ENCODE peak calls at places on chromosomes 11 and 22, in four cellular contexts. N is Right ventricle myocardium superior, A is thoracic aorta, R is T-cell. E is an unnamed sample.

GRCh38 chr11:69902337-69902736 is 83.1 kb upstream of the FGF3 start:
- DNase-seq in N (peak; percentile 13), A (no peak), R (no peak), E (no peak)

GRCh38 chr22:44396727-44397722 is 84.3 kb upstream of the SHISAL1 start:
- DNase-seq in N (no peak), A (no peak), R (no peak), E (no peak)

GRCh38 chr11:76615950-76616349 is 54.6 kb downstream of the LRRC32 start:
- DNase-seq in N (peak; percentile 81), A (peak; percentile 79), R (no peak), E (no peak)

GRCh38 chr11:43697679-43698078 is 17.1 kb downstream of the HSD17B12 start:
- DNase-seq in N (no peak), A (no peak), R (no peak), E (no peak)

GRCh38 chr11:128603003-128603715 is 15.8 kb upstream of the ETS1 start:
- DNase-seq in N (no peak), A (no peak), R (no peak), E (no peak)

GRCh38 chr11:18669629-18670162 is 28.9 kb upstream of the TMEM86A start:
- DNase-seq in N (no peak), A (no peak), R (no peak), E (no peak)

GRCh38 chr22:30927806-30928205 is 40.8 kb downstream of the MORC2 start:
- DNase-seq in N (no peak), A (no peak), R (no peak), E (no peak)

GRCh38 chr11:1832181-1832988 is 2.4 kb upstream of the SYT8 start:
- DNase-seq in N (peak; percentile 81), A (no peak), R (peak; percentile 50), E (peak; percentile 73)

GRCh38 chr22:46661221-46661851 is 41.1 kb downstream of the GRAMD4 start:
- DNase-seq in N (no peak), A (no peak), R (peak; percentile 10), E (peak; percentile 53)

GRCh38 chr11:2708757-2709281 is 9.0 kb upstream of the KCNQ1OT1 start:
- DNase-seq in N (peak; percentile 41), A (no peak), R (no peak), E (no peak)

GRCh38 chr11:15837901-15838489 is 518.4 kb downstream of the SOX6 start:
- DNase-seq in N (no peak), A (no peak), R (no peak), E (no peak)

GRCh38 chr22:45996241-45997076 is 19.5 kb upstream of the WNT7B start:
- DNase-seq in N (peak; percentile 86), A (no peak), R (no peak), E (no peak)

GRCh38 chr11:9747229-9747628 is 83.4 kb downstream of the SWAP70 start:
- DNase-seq in N (no peak), A (no peak), R (no peak), E (no peak)

GRCh38 chr11:95242202-95242989 is 11.4 kb upstream of the SESN3 start:
- DNase-seq in N (no peak), A (no peak), R (no peak), E (no peak)

GRCh38 chr11:58006940-58007339 is 16.7 kb upstream of the OR9Q1 start:
- DNase-seq in N (no peak), A (no peak), R (no peak), E (no peak)

GRCh38 chr11:57501951-57502350 is 13.6 kb downstream of the SLC43A1 start:
- DNase-seq in N (no peak), A (no peak), R (no peak), E (no peak)

GRCh38 chr11:19460718-19461405 is 220.1 kb upstream of the E2F8 start:
- DNase-seq in N (peak; percentile 46), A (no peak), R (no peak), E (no peak)

GRCh38 chr11:31940396-31941037 is 129.4 kb upstream of the PAX6 start:
- DNase-seq in N (peak; percentile 60), A (no peak), R (no peak), E (no peak)

GRCh38 chr22:48093981-48094380 is 1331.5 kb downstream of the TBC1D22A start:
- DNase-seq in N (no peak), A (no peak), R (no peak), E (no peak)

GRCh38 chr11:45906965-45907591 is at the start of gene FREY1:
- DNase-seq in N (no peak), A (no peak), R (no peak), E (no peak)

GRCh38 chr11:129223260-129223659 is 31.1 kb upstream of the ARHGAP32 start:
- DNase-seq in N (no peak), A (no peak), R (no peak), E (no peak)

GRCh38 chr11:118092907-118093571 is 6.3 kb upstream of the SMIM35 start:
- DNase-seq in N (no peak), A (no peak), R (no peak), E (no peak)

GRCh38 chr11:118996926-118997626 is 862 bp upstream of the CENATAC start:
- DNase-seq in N (no peak), A (no peak), R (peak; percentile 14), E (peak; percentile 4)

GRCh38 chr22:43625242-43625641 is 186.9 kb downstream of the EFCAB6 start:
- DNase-seq in N (no peak), A (no peak), R (no peak), E (no peak)

GRCh38 chr22:21984793-21985192 is 2.2 kb upstream of the TOP3B start:
- DNase-seq in N (no peak), A (no peak), R (no peak), E (no peak)

GRCh38 chr11:1870721-1871466 is 18.0 kb downstream of the LSP1 start:
- DNase-seq in N (peak; percentile 64), A (no peak), R (peak; percentile 42), E (peak; percentile 42)

GRCh38 chr11:72072348-72072747 is 8.0 kb downstream of the NUMA1 start:
- DNase-seq in N (no peak), A (no peak), R (no peak), E (no peak)

GRCh38 chr22:47245286-47245685 is 482.8 kb downstream of the TBC1D22A start:
- DNase-seq in N (no peak), A (no peak), R (no peak), E (no peak)

GRCh38 chr11:114738954-114739353 is 60.6 kb downstream of the NXPE2 start:
- DNase-seq in N (peak; percentile 36), A (no peak), R (no peak), E (no peak)